ENCODE peak calls at places on chromosome 20, in six cellular contexts. E is fibroblast of pulmonary artery, Y is cardiac fibroblast, H is neural crest cell, A is type B pancreatic cell, T is progenitor cell of endocrine pancreas. U is an unnamed sample.

GRCh38 chr20:33099842-33100538 is 20.5 kb downstream of the BPIFB4 start:
- DNase-seq in H (no peak), Y (no peak), T (no peak), E (no peak), A (no peak), U (no peak)

GRCh38 chr20:4150095-4150492 is 134.7 kb upstream of the RNF24 start:
- DNase-seq in E (peak; percentile 69), A (no peak), Y (peak; percentile 60), T (no peak), H (no peak), U (peak; percentile 28)

GRCh38 chr20:6696001-6696400 is 71.5 kb upstream of the BMP2 start:
- DNase-seq in Y (no peak), A (no peak), T (no peak), E (no peak), H (no peak), U (no peak)

GRCh38 chr20:37519508-37520416 is 1.3 kb upstream of the NNAT start:
- DNase-seq in H (no peak), A (no peak), Y (no peak), E (no peak), T (no peak), U (no peak)

GRCh38 chr20:57708694-57709673 is 831 bp downstream of the PMEPA1 start:
- DNase-seq in Y (peak; percentile 21), T (no peak), A (no peak), H (no peak), E (peak; percentile 18), U (no peak)

GRCh38 chr20:62824476-62825287 is 7.8 kb downstream of the COL9A3 start:
- DNase-seq in T (no peak), H (peak; percentile 46), A (no peak), Y (no peak), E (peak; percentile 52), U (peak; percentile 45)

GRCh38 chr20:52593634-52594033 is 378.5 kb upstream of the TSHZ2 start:
- DNase-seq in Y (no peak), E (no peak), A (no peak), T (no peak), H (no peak), U (peak; percentile 20)

GRCh38 chr20:9241232-9241692 is 172.4 kb downstream of the PLCB4 start:
- DNase-seq in Y (peak; percentile 64), H (no peak), A (no peak), T (no peak), E (peak; percentile 75), U (peak; percentile 69)

GRCh38 chr20:53660078-53660909 is 66.7 kb upstream of the ZNF217 start:
- DNase-seq in Y (peak; percentile 36), A (no peak), H (no peak), E (peak; percentile 45), T (no peak), U (no peak)

GRCh38 chr20:47330933-47331708 is 25.4 kb downstream of the ZMYND8 start:
- DNase-seq in A (no peak), T (no peak), E (peak; percentile 80), H (no peak), Y (peak; percentile 94), U (peak; percentile 78)

GRCh38 chr20:22572491-22572890 is 11.9 kb downstream of the FOXA2 start:
- DNase-seq in T (peak; percentile 26), Y (no peak), E (no peak), A (no peak), H (no peak), U (no peak)

GRCh38 chr20:37393863-37394542 is 48.1 kb downstream of the SRC start:
- DNase-seq in T (no peak), A (no peak), E (no peak), Y (no peak), H (no peak), U (no peak)

GRCh38 chr20:32132911-32133549 is 23.5 kb downstream of the TM9SF4 start:
- DNase-seq in H (no peak), A (no peak), T (no peak), Y (no peak), E (no peak), U (no peak)

GRCh38 chr20:13857304-13857703 is 72.5 kb downstream of the NDUFAF5 start:
- DNase-seq in A (no peak), T (no peak), E (no peak), Y (no peak), H (no peak), U (no peak)

GRCh38 chr20:37686762-37687477 is 6.9 kb upstream of the CTNNBL1 start:
- DNase-seq in H (no peak), T (no peak), E (no peak), A (no peak), Y (peak; percentile 62), U (peak; percentile 65)

GRCh38 chr20:43442310-43442880 is 15.3 kb upstream of the SRSF6 start:
- DNase-seq in T (no peak), H (no peak), A (no peak), E (peak; percentile 30), Y (no peak), U (no peak)

GRCh38 chr20:19114410-19114809 is 98.0 kb upstream of the SLC24A3 start:
- DNase-seq in T (no peak), A (no peak), H (no peak), E (no peak), Y (no peak), U (peak; percentile 4)

GRCh38 chr20:63058696-63059335 is 52.1 kb upstream of the BHLHE23 start:
- DNase-seq in T (no peak), Y (no peak), A (no peak), E (no peak), H (no peak), U (no peak)

GRCh38 chr20:33443006-33443511 is 504 bp downstream of the SNTA1 start:
- DNase-seq in A (peak; percentile 78), Y (no peak), H (no peak), E (no peak), T (no peak), U (no peak)

GRCh38 chr20:35173576-35174192 is 1.8 kb downstream of the PROCR start:
- DNase-seq in Y (peak; percentile 29), H (no peak), T (no peak), E (no peak), A (no peak), U (no peak)

GRCh38 chr20:51301026-51301425 is 241.5 kb downstream of the NFATC2 start:
- DNase-seq in T (no peak), E (no peak), Y (no peak), A (no peak), H (no peak), U (no peak)

GRCh38 chr20:56630506-56631317 is 1.6 kb downstream of the TFAP2C start:
- DNase-seq in Y (no peak), T (no peak), A (peak; percentile 74), E (no peak), H (peak; percentile 33), U (peak; percentile 61)

GRCh38 chr20:18090477-18090876 is 32.8 kb upstream of the OVOL2 start:
- DNase-seq in T (no peak), E (no peak), H (no peak), A (peak; percentile 44), Y (no peak), U (no peak)

GRCh38 chr20:5980720-5981119 is 30.3 kb downstream of the MCM8 start:
- DNase-seq in H (no peak), E (no peak), A (no peak), Y (no peak), T (no peak), U (no peak)

GRCh38 chr20:22686097-22686496 is 101.7 kb upstream of the FOXA2 start:
- DNase-seq in Y (peak; percentile 73), H (peak; percentile 34), A (no peak), T (no peak), E (peak; percentile 75), U (peak; percentile 82)

DNA sequence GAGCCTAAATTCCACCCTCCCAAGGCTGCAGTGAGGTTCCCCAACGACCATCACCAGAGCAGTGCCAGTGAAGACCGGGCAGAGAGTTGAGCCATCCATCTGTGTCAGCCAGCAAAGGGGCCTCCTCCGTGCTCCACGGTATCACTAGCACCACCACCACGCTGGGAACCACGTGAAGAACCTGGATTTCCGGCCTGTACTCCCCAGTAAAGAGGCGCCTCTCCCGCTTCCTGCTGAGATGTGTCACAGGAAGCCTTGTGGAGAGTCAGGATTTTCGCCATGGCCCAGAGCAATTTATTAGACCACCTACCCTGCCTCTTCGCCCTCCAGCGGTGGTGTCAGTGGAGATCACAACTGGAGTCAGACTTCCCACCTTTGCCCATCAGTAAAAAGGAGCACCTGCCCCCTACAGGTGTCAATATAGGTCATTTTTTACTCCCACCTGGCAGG is 28.8 kb downstream of the CPXM1 start:
- DNase-seq in E (peak; percentile 59), T (no peak), Y (peak; percentile 28), A (peak; percentile 52), H (no peak), U (no peak)
- TF ChIP-seq CTCF in E (no peak), T (no peak), Y (no peak), A (no peak), H (no peak), U (no peak)

GRCh38 chr20:64130876-64131275 is 23.5 kb upstream of the NPBWR2 start:
- DNase-seq in H (no peak), E (no peak), Y (no peak), A (no peak), T (no peak), U (no peak)

GRCh38 chr20:64129146-64129782 is 21.9 kb upstream of the NPBWR2 start:
- DNase-seq in A (no peak), H (no peak), Y (no peak), T (no peak), E (no peak), U (no peak)

GRCh38 chr20:64133951-64134407 is 26.6 kb upstream of the NPBWR2 start:
- DNase-seq in H (no peak), A (no peak), Y (no peak), E (no peak), T (no peak), U (no peak)

GRCh38 chr20:64130271-64130670 is 22.9 kb upstream of the NPBWR2 start:
- DNase-seq in T (no peak), Y (no peak), H (no peak), E (no peak), A (no peak), U (no peak)

DNA sequence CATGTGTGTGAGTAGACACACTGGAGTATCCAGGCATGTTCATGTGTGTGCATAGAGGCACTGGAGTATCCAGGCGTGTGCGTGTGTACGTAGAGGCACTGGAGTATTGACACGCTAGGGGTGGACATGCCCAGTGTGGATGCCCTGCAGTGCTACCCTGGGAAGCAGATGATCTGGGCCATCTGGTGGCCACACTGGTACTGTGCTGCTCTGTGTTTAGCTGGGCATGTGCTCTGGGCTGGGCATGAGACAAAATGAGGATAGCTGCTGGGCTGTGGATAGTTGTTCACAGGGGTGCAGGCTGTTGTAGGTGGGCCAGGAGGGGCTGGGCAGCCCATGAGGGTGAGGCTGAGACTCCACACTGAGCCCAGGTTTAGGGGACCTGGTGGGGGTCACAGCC is 24.0 kb upstream of the NPBWR2 start:
- DNase-seq in E (peak; percentile 8), T (no peak), H (no peak), Y (peak; percentile 11), A (no peak), U (peak; percentile 25)
- TF ChIP-seq CTCF in E (peak; percentile 19), T (peak; percentile 12), H (no peak), Y (peak; percentile 23), A (no peak), U (peak; percentile 42)

DNA sequence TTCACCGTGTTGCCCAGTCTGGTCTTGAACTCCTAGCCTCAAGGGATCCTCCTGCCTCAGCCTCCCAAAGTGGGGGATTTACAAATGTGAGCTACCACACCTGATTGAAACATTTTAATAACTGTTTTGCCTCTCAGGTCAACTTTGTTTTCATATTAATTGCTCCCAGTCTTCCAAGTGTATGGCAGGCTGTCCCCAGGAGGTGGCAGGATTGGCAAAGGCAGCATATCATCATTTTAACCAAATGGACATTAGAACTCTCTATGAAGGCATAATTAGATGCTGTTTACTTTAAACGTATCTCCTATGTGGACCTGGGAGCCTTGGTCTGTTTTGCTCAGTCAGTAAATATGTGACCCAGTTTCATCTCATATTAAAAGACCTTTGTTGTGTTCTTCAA is 59.2 kb upstream of the CSE1L start:
- DNase-seq in Y (peak; percentile 6), A (no peak), E (peak; percentile 6), H (no peak), T (no peak), U (peak; percentile 4)
- TF ChIP-seq CTCF in Y (peak; percentile 25), A (peak; percentile 58), E (peak; percentile 45), H (peak; percentile 49), T (peak; percentile 43), U (peak; percentile 54)

GRCh38 chr20:458766-459165 is 3.6 kb downstream of the TBC1D20 start:
- DNase-seq in A (no peak), E (no peak), T (no peak), Y (no peak), H (no peak), U (no peak)
- TF ChIP-seq CTCF in A (no peak), E (no peak), T (no peak), Y (no peak), H (no peak), U (no peak)